ENCODE peak calls at places on chromosomes 4 and X, in six cellular contexts. H, V, M, X, K and Y are unnamed samples.

GRCh38 chr4:4558881-4559280 is 17.0 kb upstream of the STX18 start:
- DNase-seq in M (no peak), H (no peak), V (no peak), X (no peak), K (no peak), Y (no peak)

GRCh38 chrX:80285131-80285773 is 135.0 kb upstream of the TENT5D start:
- DNase-seq in X (peak), H (no peak), V (no peak), M (no peak), K (peak), Y (peak)

GRCh38 chr4:32689520-32689919 is 1969.4 kb downstream of the PCDH7 start:
- DNase-seq in X (peak), M (no peak), K (no peak), H (no peak), V (peak), Y (peak)

GRCh38 chr4:112881842-112882241 is 167.6 kb upstream of the ANK2 start:
- DNase-seq in H (no peak), X (no peak), V (peak), K (no peak), M (no peak), Y (no peak)

GRCh38 chr4:150583287-150584197 is 1.6 kb downstream of the MAB21L2 start:
- DNase-seq in H (no peak), K (peak), X (peak), M (no peak), V (no peak), Y (no peak)

GRCh38 chrX:331772-332495 is 13.3 kb upstream of the GTPBP6 start:
- DNase-seq in K (no peak), V (no peak), X (no peak), M (no peak), H (no peak), Y (no peak)

GRCh38 chr4:163161536-163162205 is 5.0 kb downstream of the NAF1 start:
- DNase-seq in X (peak), H (no peak), M (peak), K (no peak), V (peak), Y (peak)

GRCh38 chr4:41281038-41281634 is 24.4 kb downstream of the UCHL1 start:
- DNase-seq in M (peak), K (peak), V (peak), X (peak), H (peak), Y (peak)

GRCh38 chrX:15594371-15594770 is 6.4 kb downstream of the ACE2 start:
- DNase-seq in V (no peak), X (no peak), K (no peak), H (no peak), M (no peak), Y (no peak)

GRCh38 chrX:104668550-104668949 is 102.6 kb downstream of the IL1RAPL2 start:
- DNase-seq in H (no peak), M (peak), V (peak), X (peak), K (no peak), Y (peak)

GRCh38 chrX:41946230-41946629 is 22.9 kb upstream of the CASK start:
- DNase-seq in V (no peak), X (no peak), M (no peak), H (no peak), K (no peak), Y (no peak)

GRCh38 chrX:64885850-64886249 is 90.4 kb downstream of the ZC4H2 start:
- DNase-seq in K (peak), V (no peak), X (no peak), H (no peak), M (no peak), Y (peak)

GRCh38 chrX:40542208-40542607 is 38.6 kb upstream of the ATP6AP2 start:
- DNase-seq in X (no peak), M (no peak), V (no peak), H (no peak), K (no peak), Y (no peak)

GRCh38 chr4:143514432-143514831 is 930 bp downstream of the SMARCA5 start:
- DNase-seq in M (peak), V (peak), X (peak), K (peak), H (peak), Y (peak)